ENCODE peak calls at places on chromosomes 7 and 10, in five cellular contexts. F, E, H, C and U are unnamed samples.

GRCh38 chr10:71696635-71697326 is 22.8 kb downstream of the C10orf105 start:
- DNase-seq in F (no peak), E (peak), H (peak), C (peak), U (peak)

GRCh38 chr10:126207313-126207771 is 180.9 kb downstream of the ADAM12 start:
- DNase-seq in F (no peak), E (no peak), H (no peak), C (no peak), U (no peak)

GRCh38 chr7:12564996-12565764 is 5.3 kb upstream of the SCIN start:
- DNase-seq in F (no peak), E (no peak), H (no peak), C (no peak), U (no peak)

GRCh38 chr10:60238408-60239100 is 151.1 kb downstream of the ANK3 start:
- DNase-seq in F (peak), E (peak), H (peak), C (peak), U (peak)

GRCh38 chr10:47361293-47361692 is 13.1 kb downstream of the RBP3 start:
- DNase-seq in F (no peak), E (peak), H (peak), C (peak), U (no peak)

GRCh38 chr7:45103958-45104843 is 7.3 kb downstream of the TBRG4 start:
- DNase-seq in F (no peak), E (no peak), H (no peak), C (no peak), U (peak)

GRCh38 chr7:106206826-106207541 is 77.8 kb downstream of the NAMPT start:
- DNase-seq in F (no peak), E (no peak), H (no peak), C (no peak), U (no peak)

GRCh38 chr7:157854066-157854891 is 517.5 kb downstream of the DNAJB6 start:
- DNase-seq in F (no peak), E (peak), H (no peak), C (peak), U (peak)

GRCh38 chr7:27187702-27188665 is 3.0 kb upstream of the HOXA11 start:
- DNase-seq in F (no peak), E (no peak), H (peak), C (no peak), U (peak)

GRCh38 chr10:81866753-81867152 is 8.2 kb upstream of the NRG3 start:
- DNase-seq in F (no peak), E (peak), H (no peak), C (no peak), U (no peak)

GRCh38 chr7:106731207-106731606 is 70.2 kb upstream of the CCDC71L start:
- DNase-seq in F (no peak), E (peak), H (no peak), C (no peak), U (no peak)

GRCh38 chr7:123682690-123683089 is 27.0 kb downstream of the LMOD2 start:
- DNase-seq in F (peak), E (no peak), H (peak), C (peak), U (no peak)

GRCh38 chr7:137703291-137704010 is 143.3 kb downstream of the DGKI start:
- DNase-seq in F (no peak), E (no peak), H (no peak), C (no peak), U (no peak)

GRCh38 chr7:105678811-105679495 is 97.7 kb upstream of the EFCAB10 start:
- DNase-seq in F (no peak), E (peak), H (peak), C (peak), U (peak)

GRCh38 chr10:125291841-125292240 is 131.5 kb upstream of the CTBP2 start:
- DNase-seq in F (no peak), E (no peak), H (no peak), C (no peak), U (no peak)

GRCh38 chr10:20986049-20986448 is 88.9 kb upstream of the NEBL start:
- DNase-seq in F (no peak), E (no peak), H (no peak), C (peak), U (no peak)

GRCh38 chr7:143362126-143362961 is at the start of gene FAM131B:
- DNase-seq in F (no peak), E (no peak), H (peak), C (no peak), U (no peak)

DNA sequence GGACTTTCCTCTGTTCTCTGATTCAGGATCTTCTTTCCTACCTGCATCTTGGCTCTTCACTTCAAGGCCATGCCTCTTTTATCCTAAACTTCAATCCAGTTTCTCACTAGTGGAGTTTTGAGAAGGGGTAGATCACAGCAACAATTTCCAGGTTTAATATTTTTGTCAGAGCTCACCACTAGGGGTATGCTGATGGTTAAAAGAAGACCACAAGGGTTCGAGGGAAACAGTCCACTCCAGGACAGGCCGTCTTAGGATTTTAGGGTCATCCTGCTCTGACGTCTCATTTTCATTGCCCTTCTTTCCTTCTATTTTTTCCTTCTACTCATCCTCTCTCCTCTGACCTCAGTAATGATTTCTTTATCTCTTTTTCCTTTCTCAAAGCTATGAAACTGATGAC is 11.3 kb downstream of the STAG3 start:
- DNase-seq in F (no peak), E (no peak), H (no peak), C (no peak), U (no peak)
- H3K4me3 ChIP-seq in F (no peak), E (no peak), H (no peak), C (no peak), U (no peak)

GRCh38 chr10:95451568-95452524 is 109.3 kb downstream of the SORBS1 start:
- DNase-seq in F (no peak), E (no peak), H (no peak), C (no peak), U (no peak)
- H3K4me3 ChIP-seq in F (no peak), E (no peak), H (no peak), C (no peak), U (no peak)

GRCh38 chr10:52316500-52316899 is 2.4 kb downstream of the DKK1 start:
- DNase-seq in F (no peak), E (no peak), H (no peak), C (no peak), U (no peak)
- H3K4me3 ChIP-seq in F (peak), E (no peak), H (no peak), C (no peak), U (no peak)

DNA sequence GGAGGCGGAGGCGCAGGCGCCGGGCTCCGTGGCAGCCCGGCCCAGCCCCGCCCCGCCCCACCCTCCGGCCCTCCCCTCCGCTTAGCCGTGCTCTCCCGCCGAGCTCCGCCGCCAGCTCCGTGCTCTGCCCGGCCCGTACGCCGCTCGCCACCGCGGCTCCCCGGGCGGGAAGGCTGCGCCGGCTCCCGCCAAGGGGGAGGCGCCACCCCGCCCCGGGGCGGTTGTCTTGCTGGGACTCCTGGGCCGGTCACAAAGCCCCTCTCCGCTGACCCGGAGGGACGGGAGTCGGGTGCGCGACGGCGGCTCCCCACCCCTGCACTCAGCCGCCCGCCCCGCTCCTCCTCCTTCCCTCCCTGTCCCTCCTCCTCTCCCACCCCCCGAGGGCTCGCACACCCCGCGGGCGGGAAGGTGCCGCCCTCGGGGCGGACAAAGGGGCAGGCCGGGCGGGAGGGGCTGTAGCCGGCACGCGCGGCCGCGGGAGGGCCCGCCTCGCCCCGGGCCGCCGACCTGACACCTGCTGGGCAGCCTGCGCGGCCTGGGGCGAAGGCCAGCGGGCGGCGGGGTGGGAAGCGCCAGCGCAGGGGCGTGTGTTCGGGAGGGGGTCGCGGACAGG is 11.5 kb upstream of the SP8 start:
- DNase-seq in F (no peak), E (no peak), H (peak), C (peak), U (peak)
- H3K4me3 ChIP-seq in F (peak), E (peak), H (peak), C (no peak), U (peak)

DNA sequence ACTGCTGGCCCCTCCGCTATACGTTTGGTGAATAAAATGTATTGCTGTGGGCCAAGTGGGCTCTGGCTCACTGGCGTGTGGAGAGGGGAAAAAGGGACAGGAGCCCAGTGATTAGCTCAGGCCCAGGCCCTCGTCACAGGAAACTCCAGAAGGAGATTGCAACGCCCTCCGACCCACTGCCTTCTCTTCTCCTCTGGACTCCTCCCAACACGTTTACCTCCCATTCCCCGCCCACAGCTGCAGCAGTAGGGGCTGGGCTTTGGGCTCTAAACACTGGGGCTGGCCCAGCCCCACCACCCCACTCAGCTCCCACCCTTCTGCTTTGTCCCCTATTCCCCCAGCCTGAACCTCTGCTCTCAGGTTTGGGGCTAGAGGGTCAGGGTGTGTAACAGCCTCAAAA is 173.9 kb downstream of the NEURL1 start:
- DNase-seq in F (no peak), E (peak), H (peak), C (no peak), U (no peak)
- H3K4me3 ChIP-seq in F (no peak), E (peak), H (no peak), C (no peak), U (no peak)